ENCODE peak calls at places on chromosomes 12 and 14, in six cellular contexts. W, S, I, J, Y and E are unnamed samples.

GRCh38 chr12:106953352-106954260 is 2.1 kb upstream of the TMEM263 start:
- DNase-seq in W (no peak), S (no peak), I (peak), J (no peak), Y (no peak), E (no peak)

GRCh38 chr12:122125452-122126341 is 47.1 kb downstream of the MLXIP start:
- DNase-seq in W (no peak), S (no peak), I (no peak), J (no peak), Y (no peak), E (no peak)

GRCh38 chr14:101361044-101361443 is 200.3 kb upstream of the DIO3 start:
- DNase-seq in W (no peak), S (no peak), I (no peak), J (no peak), Y (no peak), E (no peak)

GRCh38 chr12:106409898-106410297 is 52.4 kb downstream of the POLR3B start:
- DNase-seq in W (no peak), S (no peak), I (no peak), J (no peak), Y (no peak), E (no peak)

GRCh38 chr12:46260153-46260912 is 8.5 kb downstream of the SLC38A1 start:
- DNase-seq in W (peak), S (no peak), I (peak), J (no peak), Y (no peak), E (peak)

GRCh38 chr12:124457287-124458219 is 109.9 kb downstream of the NCOR2 start:
- DNase-seq in W (peak), S (no peak), I (peak), J (no peak), Y (no peak), E (peak)

GRCh38 chr12:55974308-55974724 is 438 bp downstream of the RAB5B start:
- DNase-seq in W (peak), S (no peak), I (peak), J (no peak), Y (no peak), E (no peak)

GRCh38 chr12:67811437-67812361 is 163.2 kb downstream of the DYRK2 start:
- DNase-seq in W (peak), S (no peak), I (peak), J (no peak), Y (no peak), E (no peak)

GRCh38 chr12:131007031-131007793 is 53.5 kb downstream of the ADGRD1 start:
- DNase-seq in W (no peak), S (no peak), I (no peak), J (no peak), Y (no peak), E (no peak)

GRCh38 chr14:23379331-23380196 is 2.7 kb downstream of the CMTM5 start:
- DNase-seq in W (peak), S (peak), I (peak), J (no peak), Y (peak), E (peak)

GRCh38 chr12:103397536-103397935 is 98.2 kb downstream of the C12orf42 start:
- DNase-seq in W (no peak), S (no peak), I (no peak), J (no peak), Y (no peak), E (no peak)

GRCh38 chr12:88299567-88300101 is 157.5 kb downstream of the TMTC3 start:
- DNase-seq in W (peak), S (no peak), I (peak), J (no peak), Y (no peak), E (peak)

GRCh38 chr12:3935078-3935477 is 61.9 kb upstream of the PARP11 start:
- DNase-seq in W (no peak), S (no peak), I (no peak), J (no peak), Y (no peak), E (no peak)

GRCh38 chr12:76085159-76085868 is 829 bp upstream of the NAP1L1 start:
- DNase-seq in W (peak), S (no peak), I (peak), J (no peak), Y (peak), E (no peak)

DNA sequence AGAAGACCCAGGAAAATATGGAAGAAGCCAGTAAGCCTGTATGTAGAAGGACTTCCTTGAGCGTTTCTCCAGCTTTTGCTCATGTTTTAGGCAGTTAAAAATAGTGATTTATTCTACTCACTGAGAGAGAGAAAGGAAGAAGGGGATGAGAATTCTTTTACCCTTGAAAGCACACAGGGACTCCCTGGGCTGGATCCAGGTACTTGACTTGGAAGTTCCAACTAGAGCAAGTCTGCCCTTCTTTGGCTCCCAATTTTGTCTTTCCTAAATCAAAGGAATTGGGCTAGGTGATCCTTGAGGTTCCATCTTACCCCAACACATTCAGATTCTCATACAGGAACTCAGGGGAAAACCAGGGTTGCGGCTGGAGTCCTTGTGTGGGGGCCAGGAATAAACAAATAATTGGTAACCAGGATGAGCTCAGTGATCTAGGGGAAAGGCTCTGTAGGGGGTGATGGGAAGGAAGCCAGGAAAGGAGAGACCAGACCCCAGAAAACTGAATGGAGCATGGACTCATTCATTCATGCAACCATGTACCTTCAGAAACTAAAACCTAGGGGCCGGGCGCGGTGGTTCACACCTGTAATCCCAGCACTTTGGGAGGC is 11.5 kb upstream of the ITGA5 start:
- DNase-seq in W (peak), S (no peak), I (no peak), J (no peak), Y (no peak), E (peak)
- H3K4ac ChIP-seq in W (no peak), S (no peak), I (no peak), J (no peak), Y (no peak), E (no peak)

DNA sequence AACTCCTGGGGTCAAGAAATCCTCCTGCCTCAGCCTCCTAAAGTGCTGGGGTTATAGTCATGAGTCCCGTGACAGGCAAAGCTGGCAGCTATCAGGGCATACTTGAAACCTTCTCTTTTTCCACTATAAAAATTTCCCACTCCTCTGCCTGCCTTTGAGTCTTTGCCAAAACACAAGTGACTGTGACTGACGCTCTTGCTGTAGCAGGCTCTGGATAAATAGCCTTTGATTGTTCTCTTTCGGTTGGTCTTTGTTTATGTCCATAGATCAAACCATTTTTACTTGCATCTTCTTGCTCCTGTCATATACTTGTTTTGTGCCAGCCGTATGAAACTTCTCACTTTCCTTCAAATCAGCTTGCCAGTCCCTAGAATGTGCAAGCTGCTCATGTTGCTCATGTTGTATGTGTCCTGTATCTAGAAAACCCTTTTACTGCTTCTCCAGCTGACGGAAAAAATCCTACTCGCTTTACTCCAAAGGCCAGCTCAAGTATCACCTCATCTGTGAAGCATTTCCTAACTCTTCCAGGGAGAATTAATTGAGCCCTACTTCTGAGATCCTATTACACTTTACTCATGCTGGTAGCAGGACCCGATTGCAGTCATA is 73.1 kb downstream of the RESF1 start:
- DNase-seq in W (peak), S (no peak), I (peak), J (no peak), Y (no peak), E (no peak)
- H4K91ac ChIP-seq in W (no peak), S (no peak), I (no peak), J (no peak), Y (no peak), E (no peak)

GRCh38 chr12:2795291-2796186 is 769 bp downstream of the FKBP4 start:
- DNase-seq in W (peak), S (peak), I (peak), J (no peak), Y (peak), E (peak)
- H4K8ac ChIP-seq in W (peak), S (no peak), I (peak), J (peak), Y (no peak), E (peak)

GRCh38 chr14:81310606-81311005 is 89.5 kb downstream of the STON2 start:
- DNase-seq in W (no peak), S (no peak), I (no peak), J (no peak), Y (no peak), E (no peak)

GRCh38 chr14:81311128-81311527 is 89.0 kb downstream of the STON2 start:
- DNase-seq in W (no peak), S (no peak), I (no peak), J (no peak), Y (no peak), E (no peak)

GRCh38 chr14:81311816-81312215 is 88.3 kb downstream of the STON2 start:
- DNase-seq in W (no peak), S (no peak), I (no peak), J (no peak), Y (no peak), E (peak)

GRCh38 chr14:81312289-81312876 is 87.7 kb downstream of the STON2 start:
- DNase-seq in W (no peak), S (no peak), I (no peak), J (no peak), Y (no peak), E (peak)

DNA sequence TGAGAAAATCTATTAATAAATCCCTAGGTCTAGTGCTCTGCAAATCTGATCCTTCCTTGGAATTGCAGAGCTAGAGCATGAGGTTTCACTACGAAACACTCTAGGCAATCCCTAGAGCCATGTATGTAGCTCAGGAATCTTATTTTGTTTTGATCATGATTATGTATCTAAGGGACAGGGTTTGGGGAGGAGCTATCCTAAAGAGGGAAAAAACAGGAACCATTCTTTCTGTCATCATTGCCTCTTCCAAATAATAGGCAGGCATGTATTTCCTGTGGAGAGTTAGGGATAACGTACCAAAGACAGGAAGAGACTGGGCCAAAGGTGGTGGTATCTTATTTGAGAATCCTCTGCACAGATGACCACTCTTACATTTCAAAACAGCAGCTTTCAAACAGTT is 88.8 kb upstream of the GTF2A1 start:
- DNase-seq in W (no peak), S (no peak), I (no peak), J (no peak), Y (no peak), E (no peak)
- H3K4ac ChIP-seq in W (no peak), S (no peak), I (no peak), J (no peak), Y (no peak), E (peak)

DNA sequence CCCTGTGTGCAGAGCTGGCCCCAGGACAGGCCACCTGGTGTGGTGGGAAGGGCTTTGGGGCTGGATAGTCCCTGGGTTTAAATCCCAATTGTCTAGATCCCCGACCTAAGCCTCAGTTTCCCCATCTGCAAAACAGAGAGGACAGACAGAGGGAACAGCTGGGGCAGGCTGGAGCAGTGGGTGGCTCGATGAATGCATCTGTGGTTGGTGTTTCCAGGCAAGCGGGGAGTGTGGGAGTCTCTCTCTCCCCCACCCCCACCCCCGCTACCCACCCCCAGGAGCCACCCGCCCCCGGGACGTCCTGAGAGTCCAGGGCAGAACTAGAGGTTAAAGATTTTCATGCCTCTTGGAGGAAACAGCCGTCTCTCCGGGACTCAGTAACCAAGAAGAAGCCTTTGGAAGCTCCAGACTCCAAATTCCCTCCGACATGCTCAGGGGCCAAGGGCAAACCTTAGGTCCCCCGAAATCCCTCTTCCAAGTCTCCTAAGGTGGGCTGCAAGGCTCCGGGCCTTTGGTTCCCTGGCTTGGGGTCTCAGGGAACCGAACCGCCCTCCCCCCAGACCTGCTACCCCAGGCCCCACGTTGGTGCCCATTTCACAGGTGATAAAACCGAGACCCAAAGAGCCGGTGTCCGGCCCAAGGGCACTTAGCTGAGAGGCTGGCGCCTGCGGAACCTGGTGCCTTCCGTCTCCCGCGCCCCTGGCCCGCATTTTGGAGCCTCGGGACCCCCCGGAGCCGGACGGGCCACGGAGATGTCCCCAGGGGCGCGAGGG is 478 bp downstream of the TRPV4 start:
- DNase-seq in W (no peak), S (no peak), I (no peak), J (no peak), Y (no peak), E (no peak)
- H4K91ac ChIP-seq in W (no peak), S (no peak), I (no peak), J (no peak), Y (no peak), E (peak)